ENCODE peak calls at places on chromosomes 11 and 22, in seven cellular contexts. B is hepatocyte, M is cardiac muscle cell, V is gastrocnemius medialis, R is pancreas, E is A549, H is IMR-90. Q is an unnamed sample.

GRCh38 chr11:95577716-95578460 is 211.7 kb downstream of the FAM76B start:
- DNase-seq in B (no peak), M (peak; percentile 52), V (no peak), R (no peak), E (no peak), H (peak; percentile 83), Q (no peak)

GRCh38 chr22:22812031-22812905 is 75.3 kb upstream of the IGLL5 start:
- DNase-seq in B (no peak), M (no peak), V (no peak), R (no peak), E (no peak), H (no peak), Q (no peak)

GRCh38 chr11:30244255-30244654 is 13.4 kb downstream of the FSHB start:
- DNase-seq in B (peak; percentile 8), M (peak; percentile 31), V (no peak), R (no peak), E (peak; percentile 8), H (peak; percentile 58), Q (no peak)

GRCh38 chr11:64246874-64247728 is at the start of gene PPP1R14B:
- DNase-seq in B (peak; percentile 93), M (peak; percentile 91), V (peak; percentile 86), R (peak; percentile 88), E (peak; percentile 89), H (peak; percentile 80), Q (peak; percentile 77)

GRCh38 chr11:126081915-126082250 is 19.2 kb upstream of the CDON start:
- DNase-seq in B (no peak), M (no peak), V (no peak), R (no peak), E (no peak), H (no peak), Q (no peak)

GRCh38 chr22:34847072-34847471 is 218.9 kb upstream of the ISX start:
- DNase-seq in B (no peak), M (no peak), V (no peak), R (no peak), E (no peak), H (no peak), Q (no peak)

GRCh38 chr11:120694706-120695105 is 183.2 kb downstream of the GRIK4 start:
- DNase-seq in B (no peak), M (no peak), V (no peak), R (no peak), E (no peak), H (no peak), Q (no peak)

GRCh38 chr11:124799384-124800225 is 601 bp downstream of the MSANTD2 start:
- DNase-seq in B (peak; percentile 64), M (peak; percentile 19), V (no peak), R (peak; percentile 19), E (peak; percentile 13), H (peak; percentile 18), Q (peak; percentile 26)

GRCh38 chr11:73759520-73760065 is 1.3 kb downstream of the RAB6A start:
- DNase-seq in B (peak; percentile 15), M (peak; percentile 30), V (no peak), R (no peak), E (peak; percentile 26), H (peak; percentile 23), Q (no peak)
- TF ChIP-seq CTCF in B (peak; percentile 17), M (peak; percentile 12), V (peak; percentile 16), R (no peak), E (peak; percentile 4), H (peak; percentile 32), Q (no peak)

GRCh38 chr11:6610591-6610990 is 1.4 kb downstream of the TAF10 start:
- DNase-seq in B (no peak), M (no peak), V (no peak), R (peak; percentile 21), E (no peak), H (no peak), Q (no peak)
- H3K27ac ChIP-seq in B (peak overlapping the region; percentile 92), M (peak overlapping the region; percentile 99), V (peak overlapping the region; percentile 92), R (no peak overlapping the region), E (peak overlapping the region; percentile 98), H (peak overlapping the region; percentile 84), Q (peak overlapping the region; percentile 84)

DNA sequence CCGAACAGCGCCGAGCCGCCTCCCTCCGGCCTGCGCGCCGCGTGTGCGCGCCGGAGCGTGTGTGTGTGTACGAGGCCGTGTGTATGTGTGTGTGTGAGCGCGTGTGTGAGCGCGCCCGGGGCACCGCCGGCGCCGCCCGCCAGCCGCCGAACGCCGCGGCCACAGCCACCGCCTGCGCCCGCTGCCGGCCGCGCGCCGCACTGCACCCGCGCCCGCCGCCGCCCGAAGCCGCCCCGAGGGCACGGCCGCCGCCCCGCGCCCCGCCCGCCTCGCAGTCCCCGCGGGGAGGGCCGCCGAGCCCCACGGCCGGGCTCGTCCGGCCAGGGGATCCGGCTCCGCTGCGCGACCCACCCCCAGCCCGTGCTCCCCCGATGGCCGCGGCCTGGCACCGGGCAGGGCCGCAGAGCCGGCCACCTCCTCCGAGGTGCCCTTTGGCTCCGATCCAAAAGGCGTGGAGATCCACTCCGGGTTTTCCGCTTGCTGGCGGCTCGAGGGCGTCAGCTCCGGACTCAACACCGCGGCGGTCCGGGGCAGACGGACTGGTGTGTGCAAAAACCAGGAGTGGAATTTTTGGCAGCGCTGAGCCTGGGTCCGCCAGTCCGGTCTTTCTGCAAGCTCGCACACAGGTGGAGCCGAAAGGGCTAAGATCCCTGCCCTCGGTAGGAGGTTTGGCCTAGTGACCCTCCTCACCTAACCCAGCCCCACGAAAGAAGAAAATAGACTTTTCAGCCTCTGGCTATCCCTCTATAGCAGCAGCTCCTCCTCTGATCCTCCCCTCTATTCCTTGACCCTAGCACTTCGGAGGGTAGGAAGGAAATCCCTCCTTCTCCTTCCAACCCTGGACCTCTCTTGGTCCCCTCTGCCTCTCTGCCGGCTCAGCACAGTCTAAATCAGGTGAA is at the start of gene SYT7:
- DNase-seq in B (peak; percentile 96), M (peak; percentile 99), V (peak; percentile 92), R (peak; percentile 95), E (peak; percentile 97), H (peak; percentile 96), Q (peak; percentile 93)
- TF ChIP-seq CTCF in B (no peak), M (peak; percentile 5), V (no peak), R (no peak), E (peak; percentile 37), H (peak; percentile 25), Q (no peak)

DNA sequence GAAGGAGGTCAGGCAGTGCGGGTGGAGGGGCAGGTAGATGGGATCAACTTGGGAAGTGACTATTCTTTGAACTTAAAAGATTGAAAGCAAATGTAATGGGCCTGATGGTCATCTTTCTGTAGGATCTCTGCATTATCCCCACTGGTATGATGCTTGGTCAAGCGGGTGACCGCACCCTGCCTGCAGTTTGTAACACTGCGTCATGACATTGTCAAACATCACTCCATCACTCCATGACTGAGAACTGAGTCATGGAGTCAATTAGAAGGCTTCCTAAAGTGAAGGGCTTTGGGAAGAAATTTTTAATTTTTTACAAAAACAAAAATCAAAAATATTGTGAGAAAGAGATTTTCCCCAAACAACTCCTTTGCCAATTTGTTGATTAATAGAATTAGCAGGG is 62.4 kb upstream of the BMAL1 start:
- DNase-seq in B (no peak), M (no peak), V (no peak), R (no peak), E (peak; percentile 82), H (peak; percentile 95), Q (no peak)
- H3K27ac ChIP-seq in B (no peak overlapping the region), M (no peak overlapping the region), V (no peak overlapping the region), R (no peak overlapping the region), E (peak overlapping the region; percentile 91), H (peak overlapping the region; percentile 83), Q (no peak overlapping the region)

DNA sequence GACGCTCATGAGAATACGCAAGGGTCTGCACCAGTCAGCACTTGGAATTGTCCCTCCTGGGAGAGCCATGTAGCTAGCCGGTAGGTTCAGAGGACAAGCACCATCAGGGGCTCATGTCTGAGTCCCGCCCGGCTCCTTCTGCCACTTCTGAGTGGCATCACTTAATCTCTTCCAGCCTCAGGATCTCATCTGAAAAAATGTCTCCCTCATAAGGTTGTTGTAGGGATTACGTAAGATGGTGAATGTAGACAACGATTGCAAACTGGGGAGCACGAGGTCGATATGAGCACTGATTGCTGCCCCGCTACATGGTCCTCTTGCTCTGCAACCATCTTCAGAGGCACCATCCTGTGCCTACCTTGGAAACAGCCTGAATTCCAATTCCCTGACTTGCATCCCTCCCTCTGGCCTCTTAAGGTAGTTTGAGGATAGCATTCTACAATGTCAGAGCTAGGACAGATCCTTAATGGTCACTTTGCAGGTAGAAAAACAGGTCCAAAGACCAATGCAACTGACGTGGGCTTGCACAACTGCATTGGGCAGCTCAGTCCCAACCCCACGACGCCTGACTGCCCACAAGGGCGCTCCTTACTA is 115.8 kb upstream of the TMEM45B start:
- DNase-seq in B (no peak), M (no peak), V (no peak), R (no peak), E (no peak), H (no peak), Q (no peak)
- TF ChIP-seq CTCF in B (no peak), M (no peak), V (no peak), R (no peak), E (no peak), H (no peak), Q (no peak)

GRCh38 chr11:23123766-23124165 is 263.5 kb upstream of the CCDC179 start:
- DNase-seq in B (peak; percentile 49), M (peak; percentile 27), V (no peak), R (no peak), E (peak; percentile 16), H (peak; percentile 51), Q (no peak)
- H3K27ac ChIP-seq in B (peak overlapping the region; percentile 45), M (no peak overlapping the region), V (no peak overlapping the region), R (no peak overlapping the region), E (no peak overlapping the region), H (peak overlapping the region; percentile 22), Q (no peak overlapping the region)